ENCODE peak calls at places on chromosome 4, in four cellular contexts. One of them, this sample, is unnamed.

GRCh38 chr4:8365353-8365752 is 75.2 kb downstream of the ACOX3 start:
- DNase-seq in NB4: no peak
- DNase-seq in cardiac fibroblast: no peak
- DNase-seq in upper lobe of right lung: no peak
- DNase-seq in this sample: no peak

GRCh38 chr4:147772459-147772969 is 40.6 kb downstream of the ARHGAP10 start:
- DNase-seq in upper lobe of right lung: no peak
- DNase-seq in NB4: no peak
- DNase-seq in cardiac fibroblast: peak; percentile 70
- DNase-seq in this sample: peak; percentile 90

GRCh38 chr4:40629401-40630334 is at the start of gene RBM47:
- DNase-seq in cardiac fibroblast: peak; percentile 65
- DNase-seq in upper lobe of right lung: peak; percentile 94
- DNase-seq in NB4: peak; percentile 57
- DNase-seq in this sample: peak; percentile 68

GRCh38 chr4:92091335-92091734 is 212.4 kb upstream of the GRID2 start:
- DNase-seq in NB4: peak; percentile 17
- DNase-seq in upper lobe of right lung: no peak
- DNase-seq in cardiac fibroblast: no peak
- DNase-seq in this sample: no peak

GRCh38 chr4:1593881-1594345 is 90.2 kb downstream of the FAM53A start:
- DNase-seq in upper lobe of right lung: peak; percentile 57
- DNase-seq in cardiac fibroblast: no peak
- DNase-seq in NB4: no peak
- DNase-seq in this sample: no peak

GRCh38 chr4:134388351-134388750 is 186.8 kb upstream of the PABPC4L start:
- DNase-seq in upper lobe of right lung: no peak
- DNase-seq in NB4: no peak
- DNase-seq in cardiac fibroblast: no peak
- DNase-seq in this sample: no peak

GRCh38 chr4:48112017-48112667 is 21.9 kb downstream of the TXK start:
- DNase-seq in NB4: no peak
- DNase-seq in upper lobe of right lung: no peak
- DNase-seq in cardiac fibroblast: no peak
- DNase-seq in this sample: peak; percentile 20

GRCh38 chr4:13164783-13165371 is 319.3 kb downstream of the RAB28 start:
- DNase-seq in upper lobe of right lung: no peak
- DNase-seq in NB4: no peak
- DNase-seq in cardiac fibroblast: no peak
- DNase-seq in this sample: no peak

GRCh38 chr4:170248576-170248975 is 158.8 kb upstream of the AADAT start:
- DNase-seq in NB4: no peak
- DNase-seq in cardiac fibroblast: no peak
- DNase-seq in upper lobe of right lung: no peak
- DNase-seq in this sample: no peak

GRCh38 chr4:139609647-139610046 is 53.6 kb upstream of the SETD7 start:
- DNase-seq in NB4: no peak
- DNase-seq in upper lobe of right lung: no peak
- DNase-seq in cardiac fibroblast: peak; percentile 31
- DNase-seq in this sample: peak; percentile 70

GRCh38 chr4:109434007-109434792 is 585 bp downstream of the SEC24B start:
- DNase-seq in upper lobe of right lung: peak; percentile 78
- DNase-seq in NB4: peak; percentile 44
- DNase-seq in cardiac fibroblast: peak; percentile 23
- DNase-seq in this sample: peak; percentile 22

GRCh38 chr4:55444822-55445221 is 49.1 kb downstream of the TMEM165 start:
- DNase-seq in cardiac fibroblast: peak; percentile 61
- DNase-seq in upper lobe of right lung: no peak
- DNase-seq in NB4: peak; percentile 31
- DNase-seq in this sample: peak; percentile 62

GRCh38 chr4:57148831-57149230 is 38.6 kb upstream of the IGFBP7 start:
- DNase-seq in cardiac fibroblast: peak; percentile 58
- DNase-seq in upper lobe of right lung: no peak
- DNase-seq in NB4: no peak
- DNase-seq in this sample: peak; percentile 42

GRCh38 chr4:38939150-38939549 is 71.5 kb downstream of the FAM114A1 start:
- DNase-seq in upper lobe of right lung: no peak
- DNase-seq in NB4: no peak
- DNase-seq in cardiac fibroblast: no peak
- DNase-seq in this sample: no peak

GRCh38 chr4:142984871-142985585 is 138.9 kb upstream of the INPP4B start:
- DNase-seq in upper lobe of right lung: no peak
- DNase-seq in NB4: peak; percentile 7
- DNase-seq in cardiac fibroblast: peak; percentile 28
- DNase-seq in this sample: peak; percentile 18
- TF ChIP-seq CTCF in upper lobe of right lung: peak; percentile 45
- TF ChIP-seq CTCF in NB4: peak; percentile 24
- TF ChIP-seq CTCF in cardiac fibroblast: peak; percentile 58
- TF ChIP-seq CTCF in this sample: peak; percentile 43

DNA sequence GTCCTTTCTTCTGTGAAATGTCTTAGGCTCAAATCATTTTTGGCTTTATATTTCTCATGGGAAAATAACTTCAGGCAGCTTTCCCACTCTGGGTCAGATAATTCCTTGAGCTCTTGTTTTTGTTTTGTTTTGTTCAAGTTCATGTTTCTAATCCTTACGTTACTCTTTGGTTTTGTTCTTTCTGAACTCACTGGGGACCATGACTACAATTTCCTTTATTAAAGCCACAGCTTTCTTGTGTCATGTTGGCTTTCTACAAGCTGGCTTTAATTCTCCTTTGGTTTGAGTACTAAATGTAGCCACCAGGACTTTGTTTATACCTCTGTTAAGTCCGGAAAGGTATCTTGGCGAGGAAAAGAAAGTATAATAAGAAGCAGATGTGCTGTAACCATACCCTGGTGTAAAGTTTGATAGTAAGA is 30.8 kb upstream of the ANXA3 start:
- DNase-seq in cardiac fibroblast: peak; percentile 91
- DNase-seq in NB4: no peak
- DNase-seq in upper lobe of right lung: no peak
- DNase-seq in this sample: peak; percentile 90
- H3K4me3 ChIP-seq in cardiac fibroblast: no peak overlapping the region
- H3K4me3 ChIP-seq in NB4: no peak overlapping the region
- H3K4me3 ChIP-seq in upper lobe of right lung: no peak overlapping the region
- H3K4me3 ChIP-seq in this sample: no peak overlapping the region

GRCh38 chr4:138558886-138559285 is 316.7 kb upstream of the SLC7A11 start:
- DNase-seq in cardiac fibroblast: no peak
- DNase-seq in NB4: no peak
- DNase-seq in upper lobe of right lung: no peak
- DNase-seq in this sample: no peak

GRCh38 chr4:138553001-138553845 is 311.1 kb upstream of the SLC7A11 start:
- DNase-seq in NB4: no peak
- DNase-seq in upper lobe of right lung: no peak
- DNase-seq in cardiac fibroblast: no peak
- DNase-seq in this sample: no peak

GRCh38 chr4:138555584-138555983 is 313.4 kb upstream of the SLC7A11 start:
- DNase-seq in NB4: peak; percentile 72
- DNase-seq in upper lobe of right lung: no peak
- DNase-seq in cardiac fibroblast: peak; percentile 29
- DNase-seq in this sample: no peak

GRCh38 chr4:138560448-138560847 is 318.3 kb upstream of the SLC7A11 start:
- DNase-seq in NB4: no peak
- DNase-seq in cardiac fibroblast: no peak
- DNase-seq in upper lobe of right lung: no peak
- DNase-seq in this sample: no peak

DNA sequence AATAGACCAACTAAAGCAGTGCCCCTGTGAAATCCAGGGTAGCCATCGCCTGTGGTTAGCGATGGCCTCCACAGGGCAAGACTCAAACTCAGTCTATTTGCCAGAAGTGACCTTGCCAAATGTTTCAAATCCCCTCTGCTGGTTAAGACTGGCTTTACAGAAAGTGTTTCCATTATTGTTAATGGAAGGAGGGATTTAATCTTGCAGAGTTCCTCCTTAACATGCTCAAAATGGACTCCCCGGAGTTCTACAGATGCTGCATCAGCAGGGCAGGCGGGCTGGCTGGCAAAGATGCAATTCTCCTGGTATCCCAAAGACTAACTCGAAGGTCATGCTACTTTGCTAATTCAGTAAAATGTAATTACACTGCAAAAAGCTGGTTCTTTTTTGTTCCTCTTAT is 313.0 kb upstream of the SLC7A11 start:
- DNase-seq in upper lobe of right lung: no peak
- DNase-seq in NB4: no peak
- DNase-seq in cardiac fibroblast: no peak
- DNase-seq in this sample: no peak
- TF ChIP-seq CTCF in upper lobe of right lung: no peak
- TF ChIP-seq CTCF in NB4: no peak
- TF ChIP-seq CTCF in cardiac fibroblast: no peak
- TF ChIP-seq CTCF in this sample: peak; percentile 6

DNA sequence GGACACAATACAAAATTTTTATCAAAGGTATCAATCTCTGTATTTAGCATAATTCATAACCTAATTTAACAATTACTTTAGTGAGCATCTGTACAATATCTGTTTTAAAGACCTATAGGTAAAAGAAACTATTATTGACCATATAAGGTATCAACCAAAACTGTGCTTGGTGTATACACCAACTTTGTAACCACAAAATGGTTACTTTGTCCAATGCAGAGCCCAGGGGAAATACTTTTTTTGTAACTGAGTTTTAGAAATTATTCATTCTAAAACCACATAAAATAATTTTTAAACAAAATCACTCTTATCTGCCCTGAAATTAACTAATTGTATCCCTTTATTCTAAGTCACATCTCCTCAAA is 5.0 kb downstream of the CXXC4 start:
- DNase-seq in NB4: no peak
- DNase-seq in cardiac fibroblast: no peak
- DNase-seq in upper lobe of right lung: no peak
- DNase-seq in this sample: no peak
- H3K4me3 ChIP-seq in NB4: no peak overlapping the region
- H3K4me3 ChIP-seq in cardiac fibroblast: no peak overlapping the region
- H3K4me3 ChIP-seq in upper lobe of right lung: no peak overlapping the region
- H3K4me3 ChIP-seq in this sample: no peak overlapping the region

GRCh38 chr4:5979981-5980380 is 38.2 kb downstream of the C4orf50 start:
- DNase-seq in cardiac fibroblast: no peak
- DNase-seq in upper lobe of right lung: peak; percentile 63
- DNase-seq in NB4: peak; percentile 37
- DNase-seq in this sample: no peak
- TF ChIP-seq CTCF in cardiac fibroblast: peak; percentile 48
- TF ChIP-seq CTCF in upper lobe of right lung: peak; percentile 49
- TF ChIP-seq CTCF in NB4: peak; percentile 33
- TF ChIP-seq CTCF in this sample: peak; percentile 24

DNA sequence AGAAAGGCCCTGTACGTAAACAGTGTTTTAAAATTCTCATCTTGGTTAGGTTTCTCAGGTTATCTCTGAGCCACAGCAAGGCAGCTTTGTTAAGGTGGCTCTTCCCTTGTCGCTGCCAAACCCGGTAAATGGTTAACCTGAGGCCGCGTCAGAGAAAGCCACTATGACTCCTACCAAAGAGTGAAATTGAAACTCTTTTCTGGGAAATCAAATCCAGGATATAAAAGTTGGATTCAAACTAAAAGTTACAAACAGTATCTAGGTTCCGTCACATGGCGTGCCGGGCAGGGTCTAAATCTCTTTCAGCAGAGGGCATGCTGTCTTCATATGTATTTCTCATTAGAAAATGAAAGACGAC is 433 bp downstream of the MMAA start:
- DNase-seq in cardiac fibroblast: peak; percentile 61
- DNase-seq in upper lobe of right lung: no peak
- DNase-seq in NB4: no peak
- DNase-seq in this sample: peak; percentile 65
- H3K4me3 ChIP-seq in cardiac fibroblast: peak overlapping the region; percentile 82
- H3K4me3 ChIP-seq in upper lobe of right lung: peak overlapping the region; percentile 81
- H3K4me3 ChIP-seq in NB4: peak overlapping the region; percentile 86
- H3K4me3 ChIP-seq in this sample: peak overlapping the region; percentile 86

DNA sequence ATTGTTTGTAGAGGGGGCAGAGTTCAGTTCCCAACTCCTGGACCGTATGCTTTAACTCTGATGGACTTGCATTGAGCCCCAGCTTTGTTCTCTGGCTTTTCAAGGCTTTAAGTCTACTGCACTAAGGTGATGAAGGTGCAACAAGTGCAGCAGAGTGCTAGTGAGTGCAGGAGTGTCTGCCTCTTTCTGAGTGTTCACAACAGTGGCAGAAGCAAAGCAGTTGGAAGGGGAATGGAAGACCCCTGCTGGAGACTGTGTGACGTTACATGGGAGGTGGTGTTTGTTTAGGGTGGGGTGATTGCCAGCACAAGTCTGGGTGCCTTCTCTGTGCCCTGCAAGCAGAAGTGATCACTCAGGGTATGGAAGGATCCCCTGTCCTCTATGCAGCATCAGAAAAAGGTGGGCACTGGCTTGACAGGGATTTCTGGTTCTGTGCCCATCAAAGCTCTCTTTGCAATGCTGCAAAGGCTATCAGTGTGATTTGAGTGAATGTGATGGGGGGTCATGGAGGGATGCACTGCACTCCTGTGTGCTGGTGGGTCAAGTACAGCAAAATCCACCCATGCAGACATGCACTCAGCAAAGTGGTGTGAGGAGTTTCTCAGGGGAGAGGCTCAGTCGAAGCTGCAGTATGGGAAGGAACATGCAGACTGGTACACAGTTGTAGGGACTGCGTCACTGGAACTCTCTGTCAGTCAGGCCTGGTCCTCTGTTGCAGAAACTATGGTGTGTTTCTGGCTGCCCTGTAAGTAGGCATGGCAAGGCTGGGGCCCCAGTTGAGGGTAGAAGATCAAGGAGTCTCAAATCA is 70.9 kb upstream of the UGT2B7 start:
- DNase-seq in cardiac fibroblast: no peak
- DNase-seq in NB4: peak; percentile 17
- DNase-seq in upper lobe of right lung: no peak
- DNase-seq in this sample: no peak
- TF ChIP-seq CTCF in cardiac fibroblast: peak; percentile 19
- TF ChIP-seq CTCF in NB4: peak; percentile 17
- TF ChIP-seq CTCF in upper lobe of right lung: no peak
- TF ChIP-seq CTCF in this sample: peak; percentile 38

GRCh38 chr4:75552452-75552851 is 3.4 kb upstream of the ODAPH start:
- DNase-seq in NB4: no peak
- DNase-seq in cardiac fibroblast: no peak
- DNase-seq in upper lobe of right lung: no peak
- DNase-seq in this sample: no peak

GRCh38 chr4:75557696-75558095 is 1.8 kb downstream of the ODAPH start:
- DNase-seq in upper lobe of right lung: no peak
- DNase-seq in NB4: no peak
- DNase-seq in cardiac fibroblast: no peak
- DNase-seq in this sample: no peak

DNA sequence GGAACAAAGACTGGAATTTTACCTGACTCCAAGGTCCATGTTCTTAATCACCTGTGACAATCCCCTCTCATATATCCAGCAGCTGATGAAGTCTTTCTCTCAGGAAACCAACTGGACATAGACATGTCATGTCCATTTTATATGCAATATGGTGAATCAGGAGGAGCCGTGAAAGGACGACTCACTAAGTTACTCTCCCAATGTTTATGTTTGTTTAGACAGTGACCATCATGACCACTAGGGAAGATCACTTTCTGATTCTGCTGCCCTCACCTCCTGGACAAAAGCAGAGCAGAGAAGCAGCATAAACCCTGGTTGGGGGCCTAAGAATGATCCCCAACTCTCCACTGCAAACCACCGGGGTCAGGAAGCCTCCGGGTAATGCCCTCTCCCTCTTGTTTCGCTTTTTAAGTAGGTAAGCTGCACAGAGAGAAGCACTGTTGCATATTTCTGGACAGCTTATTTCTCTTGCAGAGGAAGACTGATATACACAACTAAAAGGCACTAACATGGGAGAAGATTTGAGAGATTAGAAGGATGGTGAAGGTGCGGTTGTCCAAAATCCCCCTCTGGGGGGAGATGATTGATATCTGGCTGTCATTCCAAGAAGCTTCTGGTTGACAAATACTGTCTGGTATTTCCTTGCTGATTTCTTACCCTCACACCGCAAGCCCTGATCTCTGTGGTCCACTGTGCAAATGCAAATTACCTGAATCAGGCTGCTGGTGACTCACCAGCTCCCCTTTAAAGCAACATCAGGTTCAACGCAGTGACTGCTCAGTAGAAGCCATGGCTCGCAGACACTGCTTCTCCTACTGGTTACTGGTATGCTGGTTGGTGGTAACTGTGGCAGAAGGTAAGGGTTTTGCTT is at the start of gene ODAPH:
- DNase-seq in upper lobe of right lung: no peak
- DNase-seq in cardiac fibroblast: no peak
- DNase-seq in NB4: no peak
- DNase-seq in this sample: no peak
- H3K4me3 ChIP-seq in upper lobe of right lung: no peak within 1 kb of the TSS
- H3K4me3 ChIP-seq in cardiac fibroblast: no peak within 1 kb of the TSS
- H3K4me3 ChIP-seq in NB4: no peak within 1 kb of the TSS
- H3K4me3 ChIP-seq in this sample: no peak within 1 kb of the TSS

This sample was measured in fibroblast of the aortic adventitia.